ENCODE peak calls at places on chromosome 1, in eight cellular contexts. Y is globus pallidus; H is mucosa of descending colon; F is activated naive CD4-positive, alpha-beta T cell; V is Right ventricle myocardium inferior; L is CD8-positive, alpha-beta memory T cell; J is progenitor cell of endocrine pancreas; O is glutamatergic neuron. T is an unnamed sample.

GRCh38 chr1:207069858-207070506 is 16.9 kb downstream of the PFKFB2 start:
- DNase-seq in H (no peak), F (no peak), J (no peak), Y (no peak), L (no peak), O (no peak), V (peak), T (no peak)

GRCh38 chr1:29532741-29533140 is 296.4 kb downstream of the PTPRU start:
- DNase-seq in J (no peak), V (no peak), F (no peak), L (peak), Y (no peak), H (no peak), O (no peak), T (no peak)

GRCh38 chr1:100794719-100795645 is 75.4 kb downstream of the VCAM1 start:
- DNase-seq in J (no peak), F (no peak), L (no peak), Y (no peak), O (no peak), V (no peak), H (no peak), T (peak)

GRCh38 chr1:50929376-50929958 is 30.6 kb downstream of the FAF1 start:
- DNase-seq in F (no peak), V (no peak), J (no peak), Y (peak), O (no peak), H (no peak), L (no peak), T (peak)

GRCh38 chr1:199619202-199619601 is 408.3 kb upstream of the NR5A2 start:
- DNase-seq in F (no peak), V (no peak), J (no peak), L (no peak), O (no peak), H (no peak), Y (no peak), T (no peak)

GRCh38 chr1:17581389-17582123 is 42.1 kb downstream of the ARHGEF10L start:
- DNase-seq in H (peak), O (no peak), V (peak), F (no peak), Y (no peak), J (no peak), L (no peak), T (no peak)

GRCh38 chr1:62688687-62689085 is 500 bp upstream of the DOCK7 start:
- DNase-seq in V (no peak), L (no peak), O (no peak), J (no peak), H (no peak), Y (no peak), F (no peak), T (peak)

GRCh38 chr1:54708385-54708784 is 7.3 kb upstream of the TTC4 start:
- DNase-seq in Y (no peak), F (no peak), L (no peak), H (no peak), V (no peak), J (no peak), O (no peak), T (no peak)

GRCh38 chr1:223759273-223759672 is 46.9 kb downstream of the CAPN2 start:
- DNase-seq in V (no peak), J (no peak), F (no peak), H (no peak), O (no peak), Y (no peak), L (no peak), T (no peak)

T was measured in HCEC 1CT.